ENCODE peak calls at places on chromosomes 5 and 9, in nine cellular contexts. R is HepG2, T is immature natural killer cell, B is kidney tubule cell, M is hippocampal formation, L is GM03348, U is adrenal gland, S is AG08396, E is AG08395. O is an unnamed sample.

GRCh38 chr5:62937661-62938558 is 359.3 kb downstream of the LRRC70 start:
- DNase-seq in R (peak), T (no peak), B (peak), M (no peak), L (peak), U (no peak), S (peak), E (no peak), O (no peak)

GRCh38 chr9:134983094-134983493 is 65.4 kb upstream of the FCN1 start:
- DNase-seq in R (no peak), T (no peak), B (no peak), M (no peak), L (no peak), U (no peak), S (no peak), E (no peak), O (no peak)

GRCh38 chr5:171678631-171679030 is 107.0 kb upstream of the SMIM23 start:
- DNase-seq in R (no peak), T (no peak), B (no peak), M (no peak), L (no peak), U (no peak), S (no peak), E (no peak), O (no peak)

GRCh38 chr5:52334367-52334766 is 453.3 kb upstream of the ITGA1 start:
- DNase-seq in R (no peak), T (no peak), B (no peak), M (no peak), L (no peak), U (no peak), S (no peak), E (no peak), O (no peak)

GRCh38 chr5:78005021-78005785 is 229.1 kb upstream of the TBCA start:
- DNase-seq in R (peak), T (no peak), B (no peak), M (no peak), L (no peak), U (no peak), S (no peak), E (no peak), O (no peak)

GRCh38 chr5:67100301-67100700 is 96.3 kb downstream of the CD180 start:
- DNase-seq in R (no peak), T (no peak), B (no peak), M (no peak), L (no peak), U (no peak), S (no peak), E (no peak), O (no peak)

GRCh38 chr5:14440598-14441401 is 140.8 kb upstream of the OTULINL start:
- DNase-seq in R (no peak), T (no peak), B (peak), M (peak), L (peak), U (no peak), S (peak), E (peak), O (no peak)

GRCh38 chr9:111013250-111013649 is 25.0 kb downstream of the LPAR1 start:
- DNase-seq in R (no peak), T (no peak), B (no peak), M (no peak), L (no peak), U (no peak), S (no peak), E (no peak), O (no peak)

GRCh38 chr9:35488019-35488418 is 1.9 kb upstream of the RUSC2 start:
- DNase-seq in R (no peak), T (no peak), B (no peak), M (no peak), L (peak), U (no peak), S (no peak), E (peak), O (no peak)

GRCh38 chr5:88391116-88391515 is 122.5 kb upstream of the TMEM161B start:
- DNase-seq in R (no peak), T (no peak), B (no peak), M (peak), L (no peak), U (no peak), S (no peak), E (no peak), O (no peak)

GRCh38 chr9:35537898-35538297 is 48.0 kb downstream of the RUSC2 start:
- DNase-seq in R (no peak), T (no peak), B (no peak), M (no peak), L (no peak), U (no peak), S (no peak), E (no peak), O (no peak)

GRCh38 chr9:19127881-19128719 is 808 bp upstream of the PLIN2 start:
- DNase-seq in R (no peak), T (peak), B (peak), M (peak), L (no peak), U (peak), S (peak), E (no peak), O (no peak)

GRCh38 chr5:19795218-19795617 is 192.8 kb downstream of the CDH18 start:
- DNase-seq in R (peak), T (no peak), B (peak), M (no peak), L (peak), U (no peak), S (no peak), E (no peak), O (no peak)

GRCh38 chr5:9775339-9775738 is 145.2 kb upstream of the TAS2R1 start:
- DNase-seq in R (no peak), T (no peak), B (peak), M (no peak), L (peak), U (no peak), S (no peak), E (no peak), O (no peak)

GRCh38 chr5:136891601-136892000 is 526.3 kb upstream of the TRPC7 start:
- DNase-seq in R (no peak), T (no peak), B (no peak), M (no peak), L (no peak), U (no peak), S (no peak), E (no peak), O (no peak)

GRCh38 chr9:109816490-109816889 is 36.5 kb downstream of the PALM2AKAP2 start:
- DNase-seq in R (peak), T (no peak), B (peak), M (no peak), L (peak), U (peak), S (peak), E (peak), O (no peak)

GRCh38 chr5:32711693-32712462 is 757 bp downstream of the NPR3 start:
- DNase-seq in R (no peak), T (no peak), B (peak), M (no peak), L (peak), U (no peak), S (peak), E (peak), O (peak)

GRCh38 chr5:93477791-93478190 is 103.2 kb downstream of the NR2F1-AS1 start:
- DNase-seq in R (no peak), T (no peak), B (no peak), M (no peak), L (no peak), U (no peak), S (no peak), E (no peak), O (no peak)

GRCh38 chr5:174177976-174178600 is 132.6 kb downstream of the NSG2 start:
- DNase-seq in R (no peak), T (no peak), B (no peak), M (no peak), L (no peak), U (no peak), S (no peak), E (no peak), O (peak)

GRCh38 chr9:14313378-14313940 is 482 bp downstream of the NFIB start:
- DNase-seq in R (no peak), T (no peak), B (peak), M (no peak), L (peak), U (no peak), S (peak), E (no peak), O (peak)

GRCh38 chr5:175216991-175217390 is 227.0 kb downstream of the DRD1 start:
- DNase-seq in R (no peak), T (no peak), B (no peak), M (no peak), L (no peak), U (peak), S (peak), E (peak), O (no peak)

GRCh38 chr9:129826344-129826743 is 2.4 kb upstream of the TOR1A start:
- DNase-seq in R (no peak), T (no peak), B (no peak), M (no peak), L (no peak), U (no peak), S (no peak), E (peak), O (no peak)

GRCh38 chr9:91949946-91950664 is at the start of gene ROR2:
- DNase-seq in R (no peak), T (peak), B (peak), M (no peak), L (peak), U (peak), S (peak), E (peak), O (peak)

GRCh38 chr5:120789918-120790714 is 326.0 kb downstream of the PRR16 start:
- DNase-seq in R (no peak), T (no peak), B (no peak), M (no peak), L (no peak), U (no peak), S (no peak), E (no peak), O (no peak)

GRCh38 chr5:132313378-132313777 is 19.2 kb downstream of the SLC22A4 start:
- DNase-seq in R (no peak), T (no peak), B (no peak), M (no peak), L (peak), U (no peak), S (no peak), E (peak), O (no peak)

GRCh38 chr9:133738039-133738805 is at the start of gene SARDH:
- DNase-seq in R (peak), T (peak), B (peak), M (no peak), L (peak), U (no peak), S (peak), E (peak), O (peak)

GRCh38 chr5:56827043-56827442 is 11.7 kb downstream of the MAP3K1 start:
- DNase-seq in R (peak), T (no peak), B (peak), M (no peak), L (no peak), U (no peak), S (no peak), E (peak), O (no peak)

GRCh38 chr5:59130441-59130840 is 547.6 kb downstream of the RAB3C start:
- DNase-seq in R (no peak), T (no peak), B (no peak), M (no peak), L (no peak), U (no peak), S (no peak), E (no peak), O (no peak)

GRCh38 chr5:124867064-124867707 is 120.7 kb upstream of the ZNF608 start:
- DNase-seq in R (no peak), T (peak), B (peak), M (no peak), L (peak), U (peak), S (peak), E (peak), O (no peak)

GRCh38 chr9:108626743-108627142 is 229.0 kb downstream of the ACTL7B start:
- DNase-seq in R (no peak), T (no peak), B (no peak), M (no peak), L (no peak), U (no peak), S (no peak), E (no peak), O (no peak)